ENCODE peak calls at places on chromosome 13, in eight cellular contexts. T is GM23248, E is HCT116, D is neural progenitor cell, A is GM23338, X is MM.1S, H is OCI-LY7, L is SK-N-SH. V is an unnamed sample.

GRCh38 chr13:26247011-26247410 is 6.9 kb upstream of the CDK8 start:
- DNase-seq in H (no peak), E (no peak), L (no peak), T (no peak), D (no peak), X (no peak), A (no peak), V (no peak)

GRCh38 chr13:42017264-42017663 is 31.2 kb upstream of the DGKH start:
- DNase-seq in D (no peak), A (no peak), L (no peak), X (no peak), E (no peak), T (no peak), H (no peak), V (no peak)

GRCh38 chr13:25118371-25118770 is 22.4 kb downstream of the PABPC3 start:
- DNase-seq in D (no peak), E (no peak), H (peak; percentile 54), T (no peak), L (no peak), A (no peak), X (no peak), V (no peak)

GRCh38 chr13:26183416-26183815 is 38.7 kb downstream of the RNF6 start:
- DNase-seq in T (no peak), D (no peak), E (no peak), L (no peak), A (no peak), X (no peak), H (peak; percentile 16), V (no peak)

GRCh38 chr13:45916859-45917418 is 65.4 kb upstream of the SIAH3 start:
- DNase-seq in H (no peak), X (no peak), L (no peak), E (no peak), A (no peak), D (no peak), T (no peak), V (no peak)

GRCh38 chr13:76884571-76885202 is 1.5 kb downstream of the KCTD12 start:
- DNase-seq in A (no peak), H (no peak), X (no peak), T (peak; percentile 69), E (no peak), D (no peak), L (peak; percentile 18), V (peak; percentile 29)

GRCh38 chr13:42574011-42574410 is at the start of gene TNFSF11:
- DNase-seq in A (peak; percentile 90), D (peak; percentile 59), X (no peak), T (no peak), H (no peak), E (no peak), L (peak; percentile 29), V (peak; percentile 22)

GRCh38 chr13:100650321-100650720 is 24.3 kb downstream of the TMTC4 start:
- DNase-seq in D (no peak), E (no peak), H (no peak), T (no peak), L (no peak), A (no peak), X (no peak), V (no peak)

GRCh38 chr13:94444826-94445225 is 34.7 kb downstream of the DCT start:
- DNase-seq in H (no peak), A (no peak), L (no peak), X (no peak), T (no peak), E (no peak), D (no peak), V (no peak)

GRCh38 chr13:79365981-79366380 is 40.1 kb downstream of the RBM26 start:
- DNase-seq in D (no peak), L (no peak), T (no peak), H (no peak), E (no peak), A (no peak), X (no peak), V (no peak)

GRCh38 chr13:76939215-76939614 is 9.1 kb upstream of the ACOD1 start:
- DNase-seq in D (no peak), X (no peak), H (no peak), T (peak; percentile 73), L (no peak), E (no peak), A (no peak), V (no peak)

GRCh38 chr13:37492741-37493514 is 105.6 kb downstream of the POSTN start:
- DNase-seq in X (peak; percentile 32), E (no peak), A (no peak), H (no peak), D (no peak), T (peak; percentile 87), L (no peak), V (no peak)

GRCh38 chr13:48231080-48231479 is 1.9 kb upstream of the ITM2B start:
- DNase-seq in L (no peak), D (no peak), X (no peak), A (no peak), T (no peak), E (no peak), H (no peak), V (peak; percentile 32)

GRCh38 chr13:112079696-112080095 is 12.7 kb downstream of the SOX1 start:
- DNase-seq in D (no peak), L (no peak), E (no peak), X (no peak), T (no peak), A (no peak), H (no peak), V (no peak)

GRCh38 chr13:32048816-32049215 is 17.2 kb downstream of the FRY start:
- DNase-seq in E (no peak), X (no peak), A (no peak), H (no peak), D (no peak), T (peak; percentile 13), L (peak; percentile 21), V (no peak)

GRCh38 chr13:59743195-59743594 is 420.5 kb downstream of the DIAPH3 start:
- DNase-seq in A (peak; percentile 5), E (no peak), H (no peak), T (no peak), L (no peak), X (no peak), D (no peak), V (no peak)

GRCh38 chr13:59744747-59745394 is 418.9 kb downstream of the DIAPH3 start:
- DNase-seq in X (peak; percentile 37), D (no peak), H (no peak), L (no peak), T (peak; percentile 17), A (peak; percentile 28), E (no peak), V (no peak)

GRCh38 chr13:59747529-59747928 is 416.2 kb downstream of the DIAPH3 start:
- DNase-seq in D (peak; percentile 7), T (no peak), A (peak; percentile 38), X (no peak), E (peak; percentile 3), L (no peak), H (peak; percentile 7), V (no peak)

GRCh38 chr13:59745395-59745788 is 418.3 kb downstream of the DIAPH3 start:
- DNase-seq in A (no peak), E (no peak), T (peak; percentile 55), X (no peak), D (no peak), L (no peak), H (no peak), V (peak; percentile 16)

GRCh38 chr13:59746291-59746962 is 417.3 kb downstream of the DIAPH3 start:
- DNase-seq in T (peak; percentile 87), E (no peak), D (no peak), X (peak; percentile 87), A (no peak), H (no peak), L (no peak), V (no peak)
- TF ChIP-seq EZH2phosphoT487 in T (peak; percentile 89), E (no peak), D (no peak), X (no peak), A (no peak), H (no peak), L (no peak), V (no peak)

GRCh38 chr13:97252735-97253134 is 30.6 kb downstream of the MBNL2 start:
- DNase-seq in D (no peak), T (no peak), L (no peak), E (no peak), A (no peak), H (no peak), X (no peak), V (no peak)

GRCh38 chr13:97255515-97255999 is 33.4 kb downstream of the MBNL2 start:
- DNase-seq in A (no peak), D (no peak), T (no peak), E (no peak), L (no peak), X (no peak), H (no peak), V (no peak)

GRCh38 chr13:97256343-97256783 is 34.2 kb downstream of the MBNL2 start:
- DNase-seq in D (no peak), L (no peak), T (peak; percentile 93), A (no peak), X (no peak), E (peak; percentile 98), H (no peak), V (peak; percentile 80)

GRCh38 chr13:97253581-97254293 is 31.6 kb downstream of the MBNL2 start:
- DNase-seq in D (no peak), X (no peak), L (no peak), A (no peak), E (no peak), T (no peak), H (no peak), V (no peak)

GRCh38 chr13:97254809-97255208 is 32.7 kb downstream of the MBNL2 start:
- DNase-seq in D (no peak), H (no peak), A (no peak), L (no peak), T (peak; percentile 84), E (peak; percentile 93), X (no peak), V (no peak)
- TF ChIP-seq EZH2phosphoT487 in D (no peak), H (no peak), A (no peak), L (no peak), T (no peak), E (no peak), X (no peak), V (no peak)

GRCh38 chr13:63435668-63436275 is 2020.1 kb upstream of the PCDH20 start:
- DNase-seq in L (no peak), E (peak; percentile 3), X (no peak), H (no peak), D (no peak), A (no peak), T (peak; percentile 51), V (peak; percentile 8)
- TF ChIP-seq EZH2phosphoT487 in L (no peak), E (no peak), X (no peak), H (no peak), D (no peak), A (no peak), T (no peak), V (no peak)

GRCh38 chr13:33679658-33680012 is 138.3 kb upstream of the RFC3 start:
- DNase-seq in H (no peak), T (no peak), X (no peak), A (no peak), D (no peak), L (no peak), E (no peak), V (no peak)

GRCh38 chr13:33676700-33677048 is 141.3 kb upstream of the RFC3 start:
- DNase-seq in L (peak; percentile 66), T (peak; percentile 69), A (peak; percentile 4), X (no peak), D (no peak), H (peak; percentile 37), E (no peak), V (peak; percentile 38)

GRCh38 chr13:33677215-33677614 is 140.7 kb upstream of the RFC3 start:
- DNase-seq in X (no peak), L (no peak), H (no peak), T (no peak), D (no peak), A (no peak), E (no peak), V (no peak)

GRCh38 chr13:33678084-33678483 is 139.9 kb upstream of the RFC3 start:
- DNase-seq in A (peak; percentile 26), X (no peak), L (no peak), D (no peak), T (no peak), H (no peak), E (no peak), V (no peak)

GRCh38 chr13:33678906-33679657 is 138.9 kb upstream of the RFC3 start:
- DNase-seq in T (peak; percentile 79), A (peak; percentile 1), L (no peak), E (no peak), D (no peak), H (no peak), X (peak; percentile 88), V (peak; percentile 79)
- TF ChIP-seq EZH2phosphoT487 in T (no peak), A (no peak), L (no peak), E (no peak), D (no peak), H (no peak), X (no peak), V (no peak)